ENCODE peak calls at places on chromosomes 12 and 14, in nine cellular contexts. One of them, this sample, is unnamed.

GRCh38 chr14:77364146-77364545 is 12.7 kb downstream of the TMED8 start:
- DNase-seq in uterus: no peak
- DNase-seq in activated CD8-positive, alpha-beta memory T cell treated with anti-CD3 and anti-CD28 coated beads, Interleukin-2, amount 50 U/mL, for 48 hours: no peak
- DNase-seq in cardiac muscle cell: no peak
- DNase-seq in cortex of kidney: no peak
- DNase-seq in AG08395: no peak
- DNase-seq in activated T-cell treated with anti-CD3 and anti-CD28 coated beads, Interleukin-2, amount 50 U/mL, for 72 hours: no peak
- DNase-seq in skeletal muscle cell: no peak
- DNase-seq in GM03348: no peak
- DNase-seq in this sample: no peak

GRCh38 chr14:103628684-103629502 is at the start of gene KLC1:
- DNase-seq in AG08395: peak; percentile 84
- DNase-seq in activated T-cell treated with anti-CD3 and anti-CD28 coated beads, Interleukin-2, amount 50 U/mL, for 72 hours: peak; percentile 87
- DNase-seq in activated CD8-positive, alpha-beta memory T cell treated with anti-CD3 and anti-CD28 coated beads, Interleukin-2, amount 50 U/mL, for 48 hours: peak; percentile 97
- DNase-seq in cardiac muscle cell: peak; percentile 76
- DNase-seq in cortex of kidney: no peak
- DNase-seq in GM03348: peak; percentile 93
- DNase-seq in uterus: peak; percentile 81
- DNase-seq in skeletal muscle cell: no peak
- DNase-seq in this sample: peak; percentile 54

GRCh38 chr14:87896393-87897380 is 96.3 kb downstream of the GALC start:
- DNase-seq in uterus: no peak
- DNase-seq in cardiac muscle cell: peak; percentile 71
- DNase-seq in skeletal muscle cell: peak; percentile 10
- DNase-seq in GM03348: peak; percentile 60
- DNase-seq in AG08395: peak; percentile 71
- DNase-seq in cortex of kidney: no peak
- DNase-seq in activated CD8-positive, alpha-beta memory T cell treated with anti-CD3 and anti-CD28 coated beads, Interleukin-2, amount 50 U/mL, for 48 hours: no peak
- DNase-seq in activated T-cell treated with anti-CD3 and anti-CD28 coated beads, Interleukin-2, amount 50 U/mL, for 72 hours: no peak
- DNase-seq in this sample: peak; percentile 56

GRCh38 chr12:76489737-76490136 is 69.8 kb downstream of the OSBPL8 start:
- DNase-seq in uterus: no peak
- DNase-seq in cortex of kidney: no peak
- DNase-seq in AG08395: peak; percentile 39
- DNase-seq in GM03348: peak; percentile 13
- DNase-seq in cardiac muscle cell: peak; percentile 4
- DNase-seq in activated T-cell treated with anti-CD3 and anti-CD28 coated beads, Interleukin-2, amount 50 U/mL, for 72 hours: no peak
- DNase-seq in skeletal muscle cell: no peak
- DNase-seq in activated CD8-positive, alpha-beta memory T cell treated with anti-CD3 and anti-CD28 coated beads, Interleukin-2, amount 50 U/mL, for 48 hours: no peak
- DNase-seq in this sample: peak; percentile 31

GRCh38 chr14:68968051-68968450 is 11.1 kb downstream of the ACTN1 start:
- DNase-seq in GM03348: no peak
- DNase-seq in cortex of kidney: no peak
- DNase-seq in activated T-cell treated with anti-CD3 and anti-CD28 coated beads, Interleukin-2, amount 50 U/mL, for 72 hours: peak; percentile 62
- DNase-seq in skeletal muscle cell: no peak
- DNase-seq in AG08395: no peak
- DNase-seq in cardiac muscle cell: no peak
- DNase-seq in activated CD8-positive, alpha-beta memory T cell treated with anti-CD3 and anti-CD28 coated beads, Interleukin-2, amount 50 U/mL, for 48 hours: no peak
- DNase-seq in uterus: no peak
- DNase-seq in this sample: no peak

GRCh38 chr12:46430340-46430948 is 57.9 kb upstream of the SLC38A2 start:
- DNase-seq in uterus: no peak
- DNase-seq in GM03348: peak; percentile 59
- DNase-seq in cortex of kidney: no peak
- DNase-seq in skeletal muscle cell: peak; percentile 66
- DNase-seq in AG08395: peak; percentile 46
- DNase-seq in cardiac muscle cell: peak; percentile 80
- DNase-seq in activated CD8-positive, alpha-beta memory T cell treated with anti-CD3 and anti-CD28 coated beads, Interleukin-2, amount 50 U/mL, for 48 hours: no peak
- DNase-seq in activated T-cell treated with anti-CD3 and anti-CD28 coated beads, Interleukin-2, amount 50 U/mL, for 72 hours: peak; percentile 24
- DNase-seq in this sample: peak; percentile 89

GRCh38 chr14:43475762-43476161 is 1031.3 kb downstream of the FSCB start:
- DNase-seq in GM03348: no peak
- DNase-seq in cortex of kidney: no peak
- DNase-seq in activated T-cell treated with anti-CD3 and anti-CD28 coated beads, Interleukin-2, amount 50 U/mL, for 72 hours: no peak
- DNase-seq in AG08395: no peak
- DNase-seq in skeletal muscle cell: no peak
- DNase-seq in cardiac muscle cell: no peak
- DNase-seq in activated CD8-positive, alpha-beta memory T cell treated with anti-CD3 and anti-CD28 coated beads, Interleukin-2, amount 50 U/mL, for 48 hours: no peak
- DNase-seq in uterus: no peak
- DNase-seq in this sample: no peak

GRCh38 chr14:102319351-102320032 is at the start of gene ZNF839:
- DNase-seq in cortex of kidney: peak; percentile 61
- DNase-seq in GM03348: peak; percentile 95
- DNase-seq in activated CD8-positive, alpha-beta memory T cell treated with anti-CD3 and anti-CD28 coated beads, Interleukin-2, amount 50 U/mL, for 48 hours: peak; percentile 99
- DNase-seq in skeletal muscle cell: peak; percentile 59
- DNase-seq in AG08395: peak; percentile 92
- DNase-seq in uterus: peak; percentile 93
- DNase-seq in cardiac muscle cell: peak; percentile 92
- DNase-seq in activated T-cell treated with anti-CD3 and anti-CD28 coated beads, Interleukin-2, amount 50 U/mL, for 72 hours: peak; percentile 95
- DNase-seq in this sample: peak; percentile 86

GRCh38 chr14:65169351-65169750 is 67.0 kb upstream of the MAX start:
- DNase-seq in cardiac muscle cell: peak; percentile 69
- DNase-seq in activated CD8-positive, alpha-beta memory T cell treated with anti-CD3 and anti-CD28 coated beads, Interleukin-2, amount 50 U/mL, for 48 hours: no peak
- DNase-seq in skeletal muscle cell: peak; percentile 65
- DNase-seq in activated T-cell treated with anti-CD3 and anti-CD28 coated beads, Interleukin-2, amount 50 U/mL, for 72 hours: peak; percentile 8
- DNase-seq in AG08395: peak; percentile 47
- DNase-seq in GM03348: peak; percentile 43
- DNase-seq in uterus: no peak
- DNase-seq in cortex of kidney: no peak
- DNase-seq in this sample: peak; percentile 89

GRCh38 chr14:101844219-101844618 is 82.7 kb downstream of the PPP2R5C start:
- DNase-seq in uterus: no peak
- DNase-seq in activated T-cell treated with anti-CD3 and anti-CD28 coated beads, Interleukin-2, amount 50 U/mL, for 72 hours: no peak
- DNase-seq in activated CD8-positive, alpha-beta memory T cell treated with anti-CD3 and anti-CD28 coated beads, Interleukin-2, amount 50 U/mL, for 48 hours: no peak
- DNase-seq in skeletal muscle cell: no peak
- DNase-seq in AG08395: no peak
- DNase-seq in GM03348: no peak
- DNase-seq in cortex of kidney: no peak
- DNase-seq in cardiac muscle cell: no peak
- DNase-seq in this sample: no peak

GRCh38 chr12:93176166-93176565 is 201.6 kb upstream of the NUDT4 start:
- DNase-seq in skeletal muscle cell: peak; percentile 29
- DNase-seq in cardiac muscle cell: peak; percentile 55
- DNase-seq in uterus: no peak
- DNase-seq in GM03348: peak; percentile 54
- DNase-seq in cortex of kidney: no peak
- DNase-seq in activated CD8-positive, alpha-beta memory T cell treated with anti-CD3 and anti-CD28 coated beads, Interleukin-2, amount 50 U/mL, for 48 hours: no peak
- DNase-seq in AG08395: peak; percentile 55
- DNase-seq in activated T-cell treated with anti-CD3 and anti-CD28 coated beads, Interleukin-2, amount 50 U/mL, for 72 hours: no peak
- DNase-seq in this sample: peak; percentile 76

GRCh38 chr12:22082190-22082701 is 36.2 kb downstream of the CMAS start:
- DNase-seq in skeletal muscle cell: no peak
- DNase-seq in GM03348: no peak
- DNase-seq in AG08395: no peak
- DNase-seq in activated T-cell treated with anti-CD3 and anti-CD28 coated beads, Interleukin-2, amount 50 U/mL, for 72 hours: no peak
- DNase-seq in cortex of kidney: no peak
- DNase-seq in cardiac muscle cell: peak; percentile 2
- DNase-seq in activated CD8-positive, alpha-beta memory T cell treated with anti-CD3 and anti-CD28 coated beads, Interleukin-2, amount 50 U/mL, for 48 hours: no peak
- DNase-seq in uterus: no peak
- DNase-seq in this sample: no peak

GRCh38 chr12:34214011-34214410 is 191.7 kb downstream of the ALG10 start:
- DNase-seq in cortex of kidney: no peak
- DNase-seq in skeletal muscle cell: no peak
- DNase-seq in uterus: no peak
- DNase-seq in cardiac muscle cell: no peak
- DNase-seq in AG08395: no peak
- DNase-seq in activated T-cell treated with anti-CD3 and anti-CD28 coated beads, Interleukin-2, amount 50 U/mL, for 72 hours: no peak
- DNase-seq in GM03348: no peak
- DNase-seq in activated CD8-positive, alpha-beta memory T cell treated with anti-CD3 and anti-CD28 coated beads, Interleukin-2, amount 50 U/mL, for 48 hours: no peak
- DNase-seq in this sample: no peak

GRCh38 chr14:106821119-106821518 is 1294.7 kb downstream of the TMEM121 start:
- DNase-seq in cortex of kidney: no peak
- DNase-seq in skeletal muscle cell: no peak
- DNase-seq in activated CD8-positive, alpha-beta memory T cell treated with anti-CD3 and anti-CD28 coated beads, Interleukin-2, amount 50 U/mL, for 48 hours: no peak
- DNase-seq in activated T-cell treated with anti-CD3 and anti-CD28 coated beads, Interleukin-2, amount 50 U/mL, for 72 hours: no peak
- DNase-seq in uterus: no peak
- DNase-seq in AG08395: no peak
- DNase-seq in cardiac muscle cell: no peak
- DNase-seq in GM03348: no peak
- DNase-seq in this sample: no peak